ENCODE peak calls at places on chromosomes 1 and 21, in nine cellular contexts. S, J, Z, T, P, D, B, O and N are unnamed samples.

GRCh38 chr1:234330843-234331215 is 42.4 kb upstream of the COA6 start:
- DNase-seq in S (no peak), J (no peak), Z (no peak), T (no peak), P (no peak), D (no peak), B (no peak), O (no peak), N (no peak)

GRCh38 chr1:184242507-184242943 is 144.3 kb upstream of the C1orf21 start:
- DNase-seq in S (peak), J (no peak), Z (no peak), T (peak), P (peak), D (peak), B (no peak), O (peak), N (no peak)

GRCh38 chr1:27333717-27334279 is 8.0 kb upstream of the SYTL1 start:
- DNase-seq in S (no peak), J (no peak), Z (no peak), T (no peak), P (no peak), D (no peak), B (no peak), O (no peak), N (no peak)

GRCh38 chr1:58964880-58965279 is 181.0 kb upstream of the JUN start:
- DNase-seq in S (no peak), J (no peak), Z (no peak), T (peak), P (no peak), D (peak), B (no peak), O (no peak), N (no peak)

GRCh38 chr1:201122321-201123017 is 4.5 kb downstream of the ASCL5 start:
- DNase-seq in S (no peak), J (no peak), Z (no peak), T (no peak), P (no peak), D (no peak), B (no peak), O (no peak), N (no peak)

GRCh38 chr1:115412733-115413132 is 74.7 kb upstream of the NGF start:
- DNase-seq in S (no peak), J (no peak), Z (no peak), T (no peak), P (no peak), D (no peak), B (no peak), O (no peak), N (no peak)

GRCh38 chr1:168405931-168406330 is 125.3 kb downstream of the TBX19 start:
- DNase-seq in S (no peak), J (no peak), Z (no peak), T (no peak), P (no peak), D (no peak), B (no peak), O (no peak), N (no peak)

GRCh38 chr1:153535664-153536585 is at the start of gene S100A6:
- DNase-seq in S (peak), J (no peak), Z (peak), T (peak), P (peak), D (peak), B (no peak), O (peak), N (peak)

GRCh38 chr1:204760350-204761134 is 75.0 kb upstream of the LRRN2 start:
- DNase-seq in S (no peak), J (no peak), Z (no peak), T (no peak), P (no peak), D (no peak), B (no peak), O (no peak), N (no peak)

GRCh38 chr1:112507896-112508241 is 896 bp upstream of the WNT2B start:
- DNase-seq in S (no peak), J (no peak), Z (peak), T (no peak), P (no peak), D (no peak), B (no peak), O (peak), N (peak)

GRCh38 chr1:17272066-17272465 is 23.2 kb downstream of the PADI3 start:
- DNase-seq in S (no peak), J (no peak), Z (no peak), T (no peak), P (no peak), D (no peak), B (no peak), O (no peak), N (no peak)

GRCh38 chr1:157711802-157712201 is 11.2 kb upstream of the FCRL3 start:
- DNase-seq in S (no peak), J (no peak), Z (no peak), T (no peak), P (no peak), D (no peak), B (no peak), O (no peak), N (no peak)

GRCh38 chr1:165884690-165885304 is 57.4 kb downstream of the UCK2 start:
- DNase-seq in S (peak), J (no peak), Z (no peak), T (no peak), P (no peak), D (peak), B (no peak), O (no peak), N (no peak)

GRCh38 chr1:162878000-162878596 is 17.1 kb upstream of the CCDC190 start:
- DNase-seq in S (peak), J (no peak), Z (peak), T (peak), P (peak), D (peak), B (peak), O (peak), N (peak)
- TF ChIP-seq CTCF in S (peak), J (peak), Z (peak), T (peak), P (peak), D (peak), B (peak), O (peak), N (peak)

DNA sequence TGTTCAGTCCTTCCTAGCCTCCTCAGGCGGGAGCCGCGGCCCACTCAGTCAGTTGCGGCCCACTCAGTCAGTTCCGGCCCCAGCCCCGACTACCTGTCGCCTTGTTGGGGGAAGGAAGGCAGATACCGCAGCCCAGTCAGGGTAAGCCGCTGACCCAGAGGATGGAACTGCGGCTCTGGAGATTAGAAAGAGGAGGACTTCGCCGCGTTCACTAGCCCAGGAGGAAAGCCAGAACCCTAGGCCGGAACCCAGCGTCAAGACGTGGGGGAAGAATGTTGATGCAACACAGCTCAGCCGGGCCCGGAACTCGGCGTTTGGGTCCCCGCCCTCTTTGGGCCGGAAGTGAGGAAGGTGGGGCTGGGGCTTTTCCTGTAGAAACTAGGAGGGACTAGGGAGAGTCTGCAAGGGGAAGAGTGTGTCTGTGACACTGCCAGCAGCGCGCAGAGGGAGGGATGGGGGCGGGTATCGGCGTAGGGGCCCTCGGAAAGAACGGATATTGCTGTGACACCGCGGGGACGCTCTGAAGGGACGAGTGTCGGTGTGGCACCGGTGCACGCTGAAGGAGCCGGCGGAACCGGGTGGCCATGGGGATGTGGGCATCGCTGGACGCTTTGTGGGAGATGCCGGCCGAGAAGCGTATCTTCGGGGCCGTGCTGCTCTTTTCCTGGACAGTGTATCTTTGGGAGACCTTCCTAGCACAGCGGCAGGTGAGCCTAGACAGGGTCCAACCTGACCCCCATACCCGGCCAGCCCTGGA is at the start of gene ZMPSTE24:
- DNase-seq in S (peak), J (no peak), Z (peak), T (peak), P (peak), D (peak), B (peak), O (peak), N (peak)
- TF ChIP-seq CTCF in S (no peak), J (no peak), Z (no peak), T (no peak), P (no peak), D (no peak), B (no peak), O (no peak), N (no peak)

DNA sequence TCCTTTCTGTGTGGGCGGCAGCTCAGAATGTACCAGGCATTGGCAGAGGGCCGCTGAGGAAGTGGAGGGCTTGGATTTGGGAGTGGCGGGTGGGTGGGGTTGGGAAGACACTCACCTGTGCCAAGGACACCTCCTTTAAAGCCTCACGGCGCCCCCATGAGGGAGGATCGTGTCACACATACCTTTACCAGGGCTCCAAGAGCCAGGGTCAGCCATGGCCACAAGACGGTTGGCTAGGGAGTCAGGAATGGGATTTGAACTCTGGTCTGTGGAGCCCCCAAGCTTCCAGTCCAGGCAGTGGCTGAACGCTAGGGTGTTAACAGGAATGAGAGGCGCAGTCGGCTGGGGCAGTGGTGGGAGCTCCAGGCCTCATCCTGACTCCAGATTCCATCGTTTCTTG is 4.6 kb downstream of the NBL1 start:
- DNase-seq in S (no peak), J (no peak), Z (no peak), T (no peak), P (no peak), D (peak), B (no peak), O (peak), N (peak)
- TF ChIP-seq CTCF in S (no peak), J (peak), Z (peak), T (peak), P (peak), D (peak), B (no peak), O (peak), N (no peak)

GRCh38 chr1:30715216-30715615 is 8.2 kb downstream of the MATN1 start:
- DNase-seq in S (peak), J (no peak), Z (no peak), T (no peak), P (no peak), D (no peak), B (no peak), O (peak), N (peak)
- TF ChIP-seq CTCF in S (peak), J (peak), Z (peak), T (no peak), P (peak), D (peak), B (peak), O (peak), N (peak)

DNA sequence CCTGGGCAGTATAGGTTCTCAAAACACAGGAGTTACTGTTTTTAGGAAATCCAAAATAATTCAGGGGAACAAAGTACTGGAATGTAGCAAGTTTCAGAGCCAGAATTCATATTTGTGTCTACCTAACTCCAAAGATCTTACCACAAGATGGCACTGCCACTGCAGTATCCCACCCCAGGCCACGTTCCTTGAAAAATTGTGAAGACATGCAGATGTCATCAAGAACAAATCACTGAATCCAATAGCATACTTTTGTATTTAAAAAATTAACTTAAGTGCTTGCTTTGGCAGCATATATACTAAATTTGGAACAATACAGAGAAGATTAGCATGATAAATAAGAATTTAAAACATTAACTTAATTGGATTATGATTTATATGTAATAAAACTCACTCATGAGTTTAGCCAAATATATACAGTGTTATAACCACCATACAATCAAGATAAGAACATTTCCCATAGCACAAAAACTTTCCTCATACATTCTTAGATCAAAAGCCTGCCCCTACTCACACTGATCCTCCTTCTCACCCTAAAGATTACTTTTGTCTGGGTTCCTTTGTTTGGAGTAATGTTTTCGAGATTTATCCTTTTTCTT is 209.9 kb downstream of the FAF1 start:
- DNase-seq in S (peak), J (no peak), Z (no peak), T (no peak), P (peak), D (peak), B (no peak), O (peak), N (peak)
- TF ChIP-seq CTCF in S (peak), J (peak), Z (peak), T (no peak), P (peak), D (peak), B (peak), O (peak), N (no peak)

GRCh38 chr21:33854604-33855003 is 61.0 kb downstream of the ATP5PO start:
- DNase-seq in S (no peak), J (peak), Z (no peak), T (peak), P (no peak), D (no peak), B (no peak), O (no peak), N (no peak)
- TF ChIP-seq CTCF in S (no peak), J (no peak), Z (no peak), T (no peak), P (no peak), D (no peak), B (no peak), O (no peak), N (no peak)

GRCh38 chr1:41689139-41689538 is 204.7 kb upstream of the EDN2 start:
- DNase-seq in S (no peak), J (no peak), Z (no peak), T (no peak), P (no peak), D (no peak), B (no peak), O (no peak), N (no peak)

GRCh38 chr1:41687007-41687406 is 202.5 kb upstream of the EDN2 start:
- DNase-seq in S (peak), J (no peak), Z (peak), T (no peak), P (no peak), D (no peak), B (no peak), O (no peak), N (no peak)

GRCh38 chr1:41691424-41691823 is 206.9 kb upstream of the EDN2 start:
- DNase-seq in S (no peak), J (no peak), Z (no peak), T (no peak), P (no peak), D (no peak), B (no peak), O (no peak), N (no peak)

GRCh38 chr1:41690331-41690730 is 205.8 kb upstream of the EDN2 start:
- DNase-seq in S (no peak), J (no peak), Z (no peak), T (no peak), P (no peak), D (no peak), B (no peak), O (no peak), N (no peak)

DNA sequence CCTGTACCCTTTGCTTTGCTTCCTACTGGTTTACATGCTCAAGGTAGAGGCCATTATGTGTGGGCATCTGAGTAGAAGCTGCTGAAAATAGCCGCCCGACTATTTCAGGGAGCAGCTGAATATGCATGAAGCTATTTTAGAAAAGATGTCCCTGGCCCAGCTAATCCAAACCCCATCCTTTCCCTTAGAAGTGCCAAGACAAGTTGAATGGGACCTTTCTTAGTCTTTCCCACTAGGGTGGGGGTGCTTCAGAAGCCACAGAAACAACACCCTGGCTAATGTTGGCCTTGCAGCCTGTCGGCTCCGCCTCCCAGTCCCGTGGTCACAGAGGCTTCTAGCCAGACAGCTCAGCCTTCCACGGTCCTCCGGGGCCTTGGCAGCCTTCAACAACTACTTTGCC is 205.1 kb upstream of the EDN2 start:
- DNase-seq in S (no peak), J (no peak), Z (no peak), T (peak), P (no peak), D (no peak), B (no peak), O (no peak), N (no peak)
- TF ChIP-seq CTCF in S (no peak), J (no peak), Z (no peak), T (no peak), P (no peak), D (no peak), B (no peak), O (no peak), N (no peak)

DNA sequence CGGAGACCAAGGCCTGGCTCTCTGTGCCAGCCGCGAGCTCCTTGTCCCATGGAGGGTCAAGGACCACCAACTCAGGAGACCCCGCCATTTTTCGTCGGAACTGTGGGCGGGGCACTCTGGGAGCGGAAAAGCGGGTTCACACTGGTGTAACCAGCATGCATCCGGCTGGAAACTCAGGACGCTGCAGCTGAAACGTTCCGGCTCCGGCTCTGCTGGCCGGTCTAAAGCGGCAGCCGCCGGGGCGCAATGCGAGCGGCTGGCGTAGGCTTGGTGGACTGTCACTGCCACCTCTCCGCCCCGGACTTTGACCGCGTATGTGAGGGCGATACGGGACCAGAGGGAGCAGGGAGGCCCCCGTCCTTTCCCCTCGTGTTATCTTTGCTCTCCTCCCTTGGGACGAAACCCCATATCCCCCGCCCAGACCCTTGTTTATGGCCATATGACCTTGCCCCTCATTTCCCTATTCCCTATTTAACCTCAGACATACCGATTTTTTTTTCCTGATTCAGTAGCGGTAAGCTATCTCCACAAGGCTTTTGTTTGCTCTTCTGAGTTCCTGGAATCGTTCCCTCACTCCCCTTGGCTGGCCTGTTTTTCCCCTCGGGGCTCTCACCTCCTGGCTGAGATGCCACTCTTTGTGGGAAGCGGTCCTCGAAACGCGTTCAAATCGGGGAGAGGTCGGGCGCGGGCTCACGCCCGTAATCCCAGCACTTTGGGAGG is at the start of the genes NSL1 and TATDN3:
- DNase-seq in S (peak), J (peak), Z (peak), T (peak), P (peak), D (peak), B (peak), O (peak), N (peak)
- TF ChIP-seq CTCF in S (no peak), J (no peak), Z (no peak), T (peak), P (no peak), D (no peak), B (no peak), O (no peak), N (no peak)

GRCh38 chr21:46636181-46636512 is 673 bp downstream of the PRMT2 start:
- DNase-seq in S (no peak), J (no peak), Z (no peak), T (no peak), P (no peak), D (no peak), B (no peak), O (no peak), N (no peak)

GRCh38 chr21:46633561-46633960 is 1.9 kb upstream of the PRMT2 start:
- DNase-seq in S (no peak), J (no peak), Z (no peak), T (no peak), P (no peak), D (no peak), B (no peak), O (no peak), N (peak)

GRCh38 chr21:46635324-46636180 is at the start of gene PRMT2:
- DNase-seq in S (peak), J (peak), Z (peak), T (peak), P (peak), D (peak), B (peak), O (peak), N (peak)

GRCh38 chr21:46634427-46634826 is 1.0 kb upstream of the PRMT2 start:
- DNase-seq in S (no peak), J (no peak), Z (no peak), T (no peak), P (no peak), D (no peak), B (no peak), O (no peak), N (peak)

GRCh38 chr21:46634966-46635323 is 529 bp upstream of the PRMT2 start:
- DNase-seq in S (peak), J (no peak), Z (peak), T (peak), P (peak), D (peak), B (no peak), O (peak), N (peak)
- TF ChIP-seq CTCF in S (peak), J (peak), Z (peak), T (peak), P (peak), D (no peak), B (peak), O (peak), N (no peak)

GRCh38 chr1:14787604-14788003 is 189.1 kb downstream of the KAZN start:
- DNase-seq in S (no peak), J (no peak), Z (no peak), T (no peak), P (no peak), D (no peak), B (peak), O (peak), N (no peak)
- TF ChIP-seq CTCF in S (no peak), J (peak), Z (peak), T (no peak), P (no peak), D (no peak), B (peak), O (peak), N (no peak)